ENCODE peak calls at places on chromosomes 7 and 10, in ten cellular contexts. Z is IMR-90, M is upper lobe of left lung, T is A549, I is gastrocnemius medialis, S is heart left ventricle, W is suprapubic skin, U is stomach, J is spleen, A is adrenal gland. O is an unnamed sample. For H3K4me1, the result is how much of the 10 kb centered on the place peaks cover.

GRCh38 chr10:114432704-114433103 is 28.4 kb upstream of the AFAP1L2 start:
- DNase-seq in Z (peak), A (no peak), J (no peak), I (no peak), T (no peak), S (no peak), M (no peak), U (no peak), W (no peak), O (no peak)

GRCh38 chr7:13293264-13294002 is 606.0 kb downstream of the ARL4A start:
- DNase-seq in W (no peak), Z (no peak), I (no peak), T (no peak), A (no peak), M (no peak), S (no peak), J (no peak), U (no peak), O (no peak)

GRCh38 chr7:7122033-7122478 is 60.3 kb upstream of the C1GALT1 start:
- DNase-seq in T (no peak), W (no peak), U (no peak), J (no peak), S (no peak), M (no peak), A (no peak), I (no peak), Z (no peak), O (no peak)

GRCh38 chr7:256981-257646 is 32.9 kb upstream of the FOXL3 start:
- DNase-seq in T (no peak), M (peak), W (peak), U (no peak), S (peak), J (peak), I (no peak), Z (no peak), A (no peak), O (no peak)

GRCh38 chr7:98133621-98134266 is 27.1 kb downstream of the LMTK2 start:
- DNase-seq in A (no peak), U (no peak), Z (peak), W (no peak), T (no peak), S (no peak), I (no peak), M (no peak), J (no peak), O (no peak)

GRCh38 chr10:6365384-6365783 is 162.7 kb downstream of the PFKFB3 start:
- DNase-seq in W (no peak), M (no peak), U (peak), Z (no peak), A (no peak), S (no peak), I (no peak), T (no peak), J (no peak), O (no peak)

GRCh38 chr10:1368772-1369171 is 312.6 kb downstream of the WDR37 start:
- DNase-seq in J (no peak), U (peak), Z (no peak), S (no peak), A (peak), M (no peak), T (peak), W (no peak), I (no peak), O (peak)

GRCh38 chr10:74967850-74968620 is 141.6 kb downstream of the KAT6B start:
- DNase-seq in I (no peak), T (no peak), A (no peak), S (no peak), M (no peak), J (no peak), Z (no peak), U (no peak), W (no peak), O (no peak)

GRCh38 chr7:23247101-23247601 is 576 bp downstream of the GPNMB start:
- DNase-seq in M (no peak), A (no peak), I (no peak), U (no peak), W (no peak), Z (no peak), T (no peak), J (no peak), S (no peak), O (no peak)

GRCh38 chr7:150826061-150826849 is 25.7 kb downstream of the TMEM176A start:
- DNase-seq in T (no peak), I (no peak), S (peak), W (no peak), M (no peak), Z (no peak), J (no peak), U (no peak), A (no peak), O (peak)

GRCh38 chr10:101214446-101215396 is 14.5 kb downstream of the LBX1 start:
- DNase-seq in I (peak), J (peak), Z (peak), U (peak), M (peak), W (no peak), S (peak), T (peak), A (peak), O (peak)

GRCh38 chr7:43135129-43135528 is 22.7 kb downstream of the HECW1 start:
- DNase-seq in A (no peak), I (no peak), Z (no peak), J (no peak), T (no peak), W (no peak), S (no peak), M (no peak), U (no peak), O (no peak)

GRCh38 chr7:537911-538634 is 18.4 kb upstream of the PDGFA start:
- DNase-seq in J (peak), A (peak), W (no peak), T (peak), S (peak), I (no peak), M (peak), Z (peak), U (peak), O (peak)

GRCh38 chr10:30417301-30417700 is 16.7 kb upstream of the MAP3K8 start:
- DNase-seq in J (no peak), U (no peak), S (no peak), Z (no peak), T (no peak), W (no peak), M (no peak), A (peak), I (no peak), O (no peak)

GRCh38 chr7:636396-636795 is 90.1 kb upstream of the DNAAF5 start:
- DNase-seq in Z (no peak), W (no peak), T (peak), J (no peak), S (peak), A (no peak), I (no peak), M (no peak), U (peak), O (no peak)

GRCh38 chr10:107689318-107689717 is 524.8 kb upstream of the SORCS1 start:
- DNase-seq in T (no peak), U (no peak), J (no peak), I (no peak), W (no peak), Z (no peak), S (no peak), A (no peak), M (no peak), O (no peak)

GRCh38 chr7:30585675-30586074 is 9.0 kb upstream of the GARS1 start:
- DNase-seq in A (no peak), T (no peak), I (no peak), J (no peak), U (no peak), Z (peak), W (no peak), S (no peak), M (no peak), O (no peak)

GRCh38 chr10:25388862-25389206 is 214.0 kb downstream of the GPR158 start:
- DNase-seq in A (no peak), J (no peak), Z (no peak), W (no peak), T (no peak), S (peak), U (no peak), M (peak), I (no peak), O (no peak)

GRCh38 chr7:91941450-91941849 is 788 bp downstream of the AKAP9 start:
- DNase-seq in S (peak), A (peak), Z (peak), I (peak), M (no peak), T (no peak), W (no peak), J (no peak), U (peak), O (peak)

GRCh38 chr10:69491611-69492010 is 40.3 kb downstream of the TSPAN15 start:
- DNase-seq in Z (no peak), I (peak), U (no peak), S (no peak), J (peak), W (peak), M (no peak), T (no peak), A (no peak), O (no peak)

GRCh38 chr10:69492091-69492745 is 41.0 kb downstream of the TSPAN15 start:
- DNase-seq in S (no peak), Z (no peak), U (no peak), T (no peak), J (peak), W (peak), I (no peak), M (no peak), A (no peak), O (no peak)

GRCh38 chr10:69492746-69493462 is 41.6 kb downstream of the TSPAN15 start:
- DNase-seq in J (peak), W (peak), S (no peak), T (no peak), Z (no peak), A (no peak), M (no peak), I (peak), U (no peak), O (no peak)

GRCh38 chr10:69489506-69490090 is 38.3 kb downstream of the TSPAN15 start:
- DNase-seq in S (no peak), J (peak), Z (no peak), T (no peak), A (no peak), U (no peak), I (no peak), M (no peak), W (peak), O (no peak)

GRCh38 chr10:69490876-69491275 is 39.6 kb downstream of the TSPAN15 start:
- DNase-seq in I (no peak), T (no peak), S (no peak), Z (no peak), J (peak), W (peak), M (no peak), U (no peak), A (no peak), O (no peak)
- H3K4me1 ChIP-seq in I (under half), T (under half), S (under half), Z (under half), J (under half), W (under half), M (under half), U (under half), A (under half), O (under half)

GRCh38 chr7:105269397-105269796 is 119.3 kb downstream of the SRPK2 start:
- DNase-seq in W (no peak), U (no peak), S (no peak), Z (no peak), J (no peak), I (no peak), T (no peak), M (no peak), A (no peak), O (no peak)

GRCh38 chr7:105268511-105269392 is 120.0 kb downstream of the SRPK2 start:
- DNase-seq in M (no peak), I (peak), Z (peak), T (peak), S (no peak), J (no peak), U (no peak), W (no peak), A (no peak), O (no peak)

GRCh38 chr7:105264707-105265106 is 124.0 kb downstream of the SRPK2 start:
- DNase-seq in T (no peak), Z (no peak), A (no peak), S (no peak), U (no peak), W (no peak), I (no peak), J (no peak), M (no peak), O (no peak)

GRCh38 chr7:105268056-105268455 is 120.7 kb downstream of the SRPK2 start:
- DNase-seq in Z (peak), T (peak), M (no peak), W (no peak), I (no peak), A (no peak), S (no peak), J (no peak), U (no peak), O (no peak)

GRCh38 chr7:105267244-105267643 is 121.5 kb downstream of the SRPK2 start:
- DNase-seq in I (no peak), W (no peak), S (no peak), M (no peak), U (no peak), Z (peak), J (no peak), A (no peak), T (no peak), O (no peak)
- H3K4me3 ChIP-seq in I (peak), W (peak), S (peak), M (peak), U (no peak), Z (no peak), J (no peak), A (peak), T (no peak), O (no peak)

DNA sequence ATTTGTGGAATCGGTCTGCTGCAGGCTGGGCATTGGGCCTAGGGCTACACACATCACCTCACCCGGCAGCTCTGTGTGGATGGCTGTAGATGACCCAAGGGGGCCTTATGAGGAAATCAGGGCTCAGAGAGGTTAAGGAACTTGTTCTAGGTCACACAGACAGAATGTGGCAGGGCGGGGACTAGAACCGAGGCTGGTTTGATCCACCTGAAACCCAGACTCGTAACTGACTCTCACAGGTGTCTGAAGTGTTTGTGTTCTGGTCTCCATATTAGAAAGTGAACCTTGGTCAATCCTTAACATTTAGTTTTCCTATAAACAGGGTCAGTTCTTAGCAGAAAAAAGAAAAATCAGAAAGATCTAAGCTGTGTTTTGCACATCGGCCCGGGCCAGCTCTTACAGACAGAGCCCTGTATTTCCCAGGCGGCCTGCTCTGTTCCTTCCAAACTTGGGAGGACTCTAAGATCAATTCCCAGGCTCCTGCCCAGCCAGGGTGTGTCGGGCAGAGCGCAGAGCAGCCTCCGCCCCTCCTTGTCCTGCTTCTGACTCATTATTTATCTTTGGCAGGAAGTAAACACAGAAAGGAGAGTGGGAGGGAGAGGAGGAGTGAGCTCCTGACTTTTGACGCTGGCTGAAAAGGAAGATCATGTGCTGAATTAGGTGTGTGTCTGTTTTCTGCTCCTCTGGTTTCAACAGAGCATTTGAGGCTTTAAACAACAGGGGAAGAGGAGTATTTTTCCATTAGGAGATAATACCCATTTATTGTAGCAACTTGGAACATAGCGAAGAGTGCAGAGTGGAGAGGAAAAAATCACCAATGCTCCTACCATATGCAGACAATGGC is 74.1 kb downstream of the TACC2 start:
- DNase-seq in M (peak), U (peak), S (peak), J (peak), I (peak), W (peak), Z (peak), A (peak), T (peak), O (peak)
- TF ChIP-seq POLR2A in M (peak), U (no peak), S (no peak), J (no peak), I (peak), W (no peak), Z (no peak), A (no peak), T (no peak), O (peak)

GRCh38 chr10:104492349-104492940 is 138.8 kb downstream of the CFAP58 start:
- DNase-seq in J (no peak), Z (no peak), A (peak), W (no peak), I (peak), T (no peak), M (no peak), S (peak), U (no peak), O (no peak)
- H3K4me1 ChIP-seq in J (under half), Z (under half), A (under half), W (under half), I (under half), T (under half), M (under half), S (under half), U (under half), O (under half)

GRCh38 chr7:101165958-101166602 is 711 bp upstream of the VGF start:
- DNase-seq in S (no peak), T (no peak), Z (no peak), I (no peak), M (no peak), W (no peak), U (no peak), A (no peak), J (peak), O (no peak)
- H3K4me3 ChIP-seq in S (peak), T (peak), Z (peak), I (no peak), M (peak), W (no peak), U (peak), A (peak), J (no peak), O (no peak)

GRCh38 chr7:27174077-27175004 is at the start of gene HOXA10:
- DNase-seq in S (no peak), A (peak), J (peak), W (peak), I (peak), T (no peak), U (peak), Z (no peak), M (peak), O (no peak)
- TF ChIP-seq POLR2A in S (no peak), A (no peak), J (no peak), W (no peak), I (peak), T (no peak), U (no peak), Z (no peak), M (no peak), O (peak)

DNA sequence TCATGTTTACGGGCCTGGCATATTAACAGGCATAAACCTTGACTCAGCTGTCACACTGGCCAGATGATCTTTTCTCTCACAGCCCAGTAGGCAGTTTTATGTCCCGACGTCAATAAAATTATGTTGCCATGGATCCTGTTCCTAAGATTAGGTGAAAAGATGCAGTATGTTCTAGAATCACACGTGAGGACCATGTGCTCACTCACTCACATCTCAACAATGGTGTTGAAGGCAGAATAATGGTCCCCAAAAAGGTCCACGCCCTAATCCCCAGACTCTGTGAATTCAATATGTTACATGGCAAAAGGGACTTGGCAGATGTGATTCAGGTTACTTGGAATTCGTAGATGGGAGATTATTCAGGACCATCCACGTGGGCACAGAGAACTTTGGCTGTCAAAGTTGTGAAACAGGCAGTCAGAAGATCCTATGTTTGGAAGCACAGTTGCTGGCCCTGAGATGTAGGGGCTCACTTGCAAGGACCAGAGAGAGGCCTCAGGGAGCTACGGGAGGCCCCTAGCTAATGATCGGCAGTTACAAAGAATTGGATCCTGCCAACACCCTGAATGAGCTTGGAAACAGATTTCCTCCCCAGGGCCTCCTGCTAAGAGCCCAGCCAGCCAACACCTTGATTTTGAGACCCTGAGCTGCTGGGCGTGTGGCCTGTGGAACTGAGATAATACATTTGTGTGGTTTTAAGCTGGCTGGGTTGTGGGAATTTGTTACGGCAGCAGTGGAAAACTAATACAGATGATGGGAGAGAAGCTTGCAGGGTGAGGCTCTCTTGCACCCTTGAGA is 3.7 kb downstream of the DOCK1 start:
- DNase-seq in I (no peak), J (peak), U (no peak), T (no peak), M (no peak), A (no peak), Z (no peak), S (no peak), W (no peak), O (no peak)
- H3K4me1 ChIP-seq in I (under half), J (under half), U (under half), T (under half), M (under half), A (under half), Z (under half), S (half or more), W (half or more), O (under half)

GRCh38 chr10:124744688-124745055 is 494 bp upstream of the FAM53B start:
- DNase-seq in W (no peak), T (peak), J (no peak), Z (peak), M (no peak), A (no peak), U (no peak), I (no peak), S (no peak), O (no peak)
- H3K4me3 ChIP-seq in W (peak), T (peak), J (peak), Z (peak), M (peak), A (peak), U (peak), I (peak), S (peak), O (peak)

GRCh38 chr10:128130051-128130450 is 3.8 kb upstream of the MKI67 start:
- DNase-seq in A (no peak), J (no peak), W (no peak), U (no peak), I (no peak), T (no peak), M (no peak), S (no peak), Z (peak), O (no peak)
- TF ChIP-seq POLR2A in A (no peak), J (no peak), W (no peak), U (no peak), I (no peak), T (no peak), M (no peak), S (no peak), Z (no peak), O (no peak)

O was measured in Peyer's patch.